ENCODE peak calls at places on chromosomes 5 and 9, in four cellular contexts. Z is HEK293T, J is GM12878, M is K562. O is an unnamed sample.

GRCh38 chr5:140145818-140146522 is 20.2 kb downstream of the IGIP start:
- DNase-seq in Z (no peak), M (peak), J (no peak), O (peak)

GRCh38 chr5:96453394-96453793 is 20.3 kb upstream of the PCSK1 start:
- DNase-seq in M (no peak), Z (no peak), J (no peak), O (no peak)

GRCh38 chr5:178114325-178115135 is 1.2 kb downstream of the N4BP3 start:
- DNase-seq in Z (no peak), J (no peak), M (no peak), O (no peak)

GRCh38 chr5:14171091-14171490 is 27.9 kb downstream of the TRIO start:
- DNase-seq in M (no peak), Z (no peak), J (no peak), O (no peak)

GRCh38 chr9:24296124-24296523 is 249.6 kb downstream of the IZUMO3 start:
- DNase-seq in Z (no peak), M (no peak), J (no peak), O (no peak)

GRCh38 chr5:55063220-55063863 is 39.1 kb upstream of the GZMA start:
- DNase-seq in J (no peak), Z (no peak), M (no peak), O (no peak)

GRCh38 chr5:32711693-32712462 is 757 bp downstream of the NPR3 start:
- DNase-seq in Z (no peak), J (no peak), M (no peak), O (no peak)

GRCh38 chr9:110748251-110748893 is 79.8 kb downstream of the MUSK start:
- DNase-seq in Z (no peak), M (no peak), J (no peak), O (no peak)

GRCh38 chr5:149310947-149311675 is 34.2 kb upstream of the GRPEL2 start:
- DNase-seq in Z (no peak), J (no peak), M (no peak), O (no peak)

GRCh38 chr9:130106860-130107848 is 53.4 kb downstream of the GPR107 start:
- DNase-seq in M (peak), J (no peak), Z (peak), O (peak)

GRCh38 chr5:86971034-86971511 is 296.6 kb upstream of the RASA1 start:
- DNase-seq in J (no peak), Z (no peak), M (no peak), O (peak)

GRCh38 chr9:16310288-16311145 is 560.0 kb downstream of the BNC2 start:
- DNase-seq in Z (no peak), J (no peak), M (no peak), O (no peak)

GRCh38 chr9:122562134-122562760 is 9.3 kb downstream of the OR1N2 start:
- DNase-seq in M (peak), Z (no peak), J (no peak), O (no peak)

GRCh38 chr5:71905804-71906711 is 187.0 kb downstream of the CARTPT start:
- DNase-seq in J (no peak), Z (peak), M (no peak), O (no peak)

GRCh38 chr5:113281194-113281593 is 153.6 kb downstream of the TSSK1B start:
- DNase-seq in J (no peak), Z (no peak), M (no peak), O (no peak)

DNA sequence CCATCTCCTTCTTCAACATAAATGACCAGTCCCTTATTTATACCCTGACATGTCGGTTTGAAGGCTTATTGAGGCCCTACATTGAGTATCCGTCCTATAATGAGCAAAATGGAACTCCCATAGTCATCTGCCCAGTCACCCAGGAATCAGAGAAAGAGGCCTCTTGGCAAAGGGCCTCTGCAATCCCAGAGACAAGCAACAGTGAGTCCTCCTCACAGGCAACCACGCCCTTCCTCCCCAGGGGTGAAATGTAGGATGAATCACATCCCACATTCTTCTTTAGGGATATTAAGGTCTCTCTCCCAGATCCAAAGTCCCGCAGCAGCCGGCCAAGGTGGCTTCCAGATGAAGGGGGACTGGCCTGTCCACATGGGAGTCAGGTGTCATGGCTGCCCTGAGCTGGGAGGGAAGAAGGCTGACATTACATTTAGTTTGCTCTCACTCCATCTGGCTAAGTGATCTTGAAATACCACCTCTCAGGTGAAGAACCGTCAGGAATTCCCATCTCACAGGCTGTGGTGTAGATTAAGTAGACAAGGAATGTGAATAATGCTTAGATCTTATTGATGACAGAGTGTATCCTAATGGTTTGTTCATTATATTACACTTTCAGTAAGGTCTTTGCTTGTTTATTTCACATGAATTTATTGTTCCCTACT is 38.2 kb upstream of the BTNL3 start:
- DNase-seq in M (no peak), J (no peak), Z (no peak), O (no peak)
- TF ChIP-seq FOXK2 in M (no peak), J (no peak), Z (no peak), O (no peak)

GRCh38 chr5:168479166-168479565 is 7.1 kb upstream of the RARS1 start:
- DNase-seq in Z (no peak), M (no peak), J (no peak), O (no peak)

GRCh38 chr5:168482361-168482760 is 3.9 kb upstream of the RARS1 start:
- DNase-seq in J (no peak), M (no peak), Z (no peak), O (no peak)

GRCh38 chr5:168480601-168481000 is 5.7 kb upstream of the RARS1 start:
- DNase-seq in J (no peak), Z (no peak), M (no peak), O (no peak)

GRCh38 chr5:168477060-168477459 is 9.2 kb upstream of the RARS1 start:
- DNase-seq in M (peak), J (no peak), Z (no peak), O (no peak)

DNA sequence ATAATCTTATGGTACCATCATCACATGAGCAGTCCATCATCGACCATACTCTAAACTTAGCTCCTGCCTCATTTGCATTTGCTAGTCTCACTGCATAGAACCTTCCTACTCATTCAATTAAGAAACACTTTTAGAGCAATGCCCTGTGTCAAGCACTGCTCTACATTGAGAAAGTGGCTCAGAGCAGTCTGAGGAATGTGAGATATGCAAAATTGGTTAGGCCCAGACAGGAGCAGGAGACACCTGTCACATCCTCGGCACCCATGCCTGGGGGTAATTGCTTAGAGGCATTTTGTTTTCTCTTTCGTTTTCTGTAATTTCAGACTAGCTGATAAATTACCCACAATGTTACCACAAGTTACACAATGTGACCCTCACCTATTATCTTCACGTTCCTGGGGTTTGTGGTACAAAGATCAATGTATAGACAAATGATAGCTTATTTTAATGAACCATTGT is 4.9 kb upstream of the RARS1 start:
- DNase-seq in Z (no peak), J (peak), M (no peak), O (peak)
- TF ChIP-seq FOXK2 in Z (no peak), J (no peak), M (no peak), O (no peak)

DNA sequence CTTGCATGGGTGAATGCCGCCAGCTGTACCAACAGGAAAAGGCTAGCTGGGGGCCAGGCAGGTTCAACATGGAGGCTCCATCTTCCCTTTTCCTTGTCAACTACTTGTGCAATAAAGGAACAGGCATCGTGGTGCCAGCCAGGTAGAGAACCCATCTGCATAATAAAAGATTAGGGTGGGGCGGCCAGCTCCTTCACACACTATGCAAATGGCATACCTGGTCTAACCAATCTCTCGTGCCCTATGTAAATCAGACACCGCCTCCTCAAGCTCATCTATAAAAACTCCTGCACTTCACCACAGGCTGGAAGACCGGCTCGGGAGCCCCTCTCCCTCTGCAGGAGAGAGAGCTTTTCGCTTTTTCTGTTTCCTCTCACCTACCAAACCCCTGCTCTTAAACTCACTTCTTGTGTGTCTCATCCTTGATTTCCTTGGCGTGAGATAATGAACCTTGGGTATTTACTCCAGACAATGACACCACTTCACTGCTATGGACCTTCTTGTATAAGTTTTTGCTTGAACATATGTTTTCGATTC is 244.3 kb upstream of the PUM3 start:
- DNase-seq in J (no peak), M (no peak), Z (no peak), O (no peak)
- TF ChIP-seq FOXK2 in J (no peak), M (no peak), Z (no peak), O (no peak)

GRCh38 chr9:13863112-13863511 is 450.8 kb downstream of the NFIB start:
- DNase-seq in Z (no peak), J (no peak), M (no peak), O (no peak)
- TF ChIP-seq FOXK2 in Z (no peak), J (no peak), M (no peak), O (no peak)

DNA sequence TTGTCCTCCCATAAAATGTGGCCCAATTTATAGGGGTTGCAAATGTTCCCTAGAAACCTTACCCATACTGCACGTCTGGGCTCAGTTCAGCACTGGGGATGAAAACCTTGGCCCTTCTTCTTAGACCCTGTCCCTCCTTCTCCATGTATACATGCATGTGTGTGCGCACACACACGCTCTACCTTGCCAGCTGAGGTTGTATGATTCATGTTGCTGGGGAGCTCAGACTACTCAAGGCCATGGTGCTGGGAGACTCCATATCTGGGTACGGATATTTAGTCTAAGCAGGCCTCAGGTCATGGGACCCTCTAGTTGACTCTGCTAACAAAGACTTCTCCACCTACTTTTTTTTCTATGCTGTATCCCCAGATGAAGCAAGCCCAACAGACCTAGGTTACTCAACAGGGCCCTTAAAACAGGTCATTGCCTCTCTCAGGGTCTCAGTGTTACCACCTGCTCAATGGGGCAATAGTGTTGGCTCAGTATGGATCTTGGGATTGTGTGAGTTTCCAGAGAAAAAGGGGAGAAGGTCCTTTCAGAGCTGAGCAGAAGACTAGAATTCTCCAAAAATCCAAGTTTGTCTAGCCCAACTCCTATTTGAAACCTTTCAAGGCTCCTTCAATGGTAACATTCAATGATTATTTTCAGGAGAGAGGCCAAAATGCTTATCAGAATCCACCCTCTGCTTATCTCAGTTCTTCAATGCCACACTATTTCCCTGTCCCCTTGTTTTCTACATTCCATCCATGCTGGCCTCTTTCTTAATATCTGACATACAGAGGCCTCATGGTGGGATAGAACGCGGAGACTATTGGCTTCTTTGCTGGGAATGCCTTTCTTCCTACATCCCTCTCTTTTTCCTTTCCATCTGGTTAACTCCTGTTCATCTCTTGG is 123.6 kb upstream of the PITX1 start:
- DNase-seq in Z (no peak), M (peak), J (no peak), O (peak)
- TF ChIP-seq FOXK2 in Z (no peak), M (no peak), J (no peak), O (no peak)

DNA sequence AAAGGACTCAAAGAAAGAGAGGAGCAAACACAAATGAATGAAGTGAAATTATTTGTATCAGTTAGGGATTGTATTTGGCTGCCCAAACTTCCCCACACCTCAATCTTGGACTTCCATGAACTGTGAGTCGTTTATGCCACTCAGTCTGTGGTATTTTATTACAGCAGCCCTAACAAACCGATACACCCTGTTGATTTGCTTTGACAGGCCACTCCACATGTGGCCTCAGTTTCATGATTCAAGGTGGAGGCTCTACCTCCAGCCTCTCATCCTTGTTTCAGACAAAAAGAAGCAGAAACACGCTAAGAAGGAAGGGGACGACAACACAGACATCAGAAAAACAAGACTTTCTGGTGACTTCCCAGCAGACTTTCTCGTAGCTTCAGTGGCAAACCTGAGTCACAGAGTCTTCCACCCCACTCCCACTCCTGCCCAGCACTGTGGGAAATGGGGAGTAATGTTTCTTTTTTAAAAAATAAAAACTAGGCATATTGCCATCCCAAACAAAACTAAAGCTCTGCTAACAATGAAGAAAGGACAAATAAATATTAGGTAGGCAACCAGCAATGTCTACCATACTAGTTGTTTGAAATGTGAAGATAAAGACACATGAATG is 52.2 kb upstream of the ABCA1 start:
- DNase-seq in Z (no peak), J (no peak), M (no peak), O (no peak)
- TF ChIP-seq FOXK2 in Z (no peak), J (no peak), M (no peak), O (no peak)